ENCODE peak calls at places on chromosomes 3 and 15, in five cellular contexts. V is NCI-H460, S is B cell, F is HS-5, C is M059J. B is an unnamed sample.

GRCh38 chr3:194265505-194265892 is 85.6 kb downstream of the CPN2 start:
- DNase-seq in S (no peak), V (no peak), C (peak), F (no peak), B (no peak)

GRCh38 chr3:148238421-148238821 is 459.3 kb upstream of the AGTR1 start:
- DNase-seq in F (peak), S (no peak), C (no peak), V (no peak), B (no peak)

GRCh38 chr15:68218331-68218730 is 11.2 kb downstream of the CLN6 start:
- DNase-seq in F (no peak), C (no peak), V (no peak), S (no peak), B (no peak)

GRCh38 chr3:15646924-15647511 is 45.5 kb downstream of the BTD start:
- DNase-seq in V (peak), F (peak), C (peak), S (no peak), B (peak)

GRCh38 chr3:172216843-172217404 is 177.5 kb downstream of the FNDC3B start:
- DNase-seq in S (no peak), V (no peak), C (no peak), F (no peak), B (no peak)

GRCh38 chr3:85576091-85576690 is 617.4 kb downstream of the CADM2 start:
- DNase-seq in C (peak), V (peak), F (peak), S (peak), B (peak)

GRCh38 chr15:98826658-98827057 is 178.3 kb downstream of the IGF1R start:
- DNase-seq in S (no peak), C (no peak), F (no peak), V (no peak), B (no peak)

GRCh38 chr3:13133471-13133981 is 60.3 kb upstream of the IQSEC1 start:
- DNase-seq in F (no peak), C (no peak), V (no peak), S (no peak), B (no peak)

GRCh38 chr15:33735637-33736247 is 232.6 kb upstream of the CHRM5 start:
- DNase-seq in F (no peak), V (no peak), C (peak), S (no peak), B (no peak)

GRCh38 chr3:44914936-44915335 is 40.5 kb downstream of the TGM4 start:
- DNase-seq in S (no peak), V (no peak), C (peak), F (no peak), B (no peak)

GRCh38 chr3:119831941-119832371 is 50.1 kb downstream of the NR1I2 start:
- DNase-seq in S (no peak), F (peak), C (peak), V (no peak), B (peak)

GRCh38 chr3:159113476-159113875 is 311.6 kb downstream of the MFSD1 start:
- DNase-seq in F (no peak), S (no peak), C (no peak), V (no peak), B (no peak)

GRCh38 chr3:31227152-31227581 is 305.6 kb upstream of the STT3B start:
- DNase-seq in S (peak), C (peak), V (no peak), F (no peak), B (no peak)

GRCh38 chr3:49411550-49411967 is 217 bp downstream of the RHOA start:
- DNase-seq in C (no peak), S (peak), V (no peak), F (no peak), B (no peak)

B was measured in foreskin keratinocyte.